ENCODE peak calls at places on chromosomes 4 and X, in five cellular contexts. G, U, D, W and N are unnamed samples.

GRCh38 chrX:82541822-82542221 is 966.3 kb upstream of the POU3F4 start:
- DNase-seq in D (no peak), G (no peak), U (no peak), W (no peak), N (no peak)

GRCh38 chrX:132364313-132364712 is 124.5 kb downstream of the MBNL3 start:
- DNase-seq in U (no peak), W (no peak), G (no peak), D (no peak), N (no peak)

GRCh38 chrX:10726647-10727046 is 106.3 kb upstream of the MID1 start:
- DNase-seq in G (no peak), U (no peak), D (no peak), W (peak), N (peak)

GRCh38 chrX:40468033-40468979 is 112.5 kb upstream of the ATP6AP2 start:
- DNase-seq in W (peak), D (peak), G (peak), U (peak), N (no peak)

GRCh38 chr4:129488427-129488826 is 392.5 kb downstream of the C4orf33 start:
- DNase-seq in G (no peak), W (no peak), U (no peak), D (no peak), N (no peak)

GRCh38 chrX:33045245-33045644 is 166.1 kb downstream of the DMD start:
- DNase-seq in U (no peak), D (no peak), G (no peak), W (no peak), N (no peak)

GRCh38 chr4:85430697-85431096 is 44.3 kb upstream of the ARHGAP24 start:
- DNase-seq in D (no peak), U (no peak), W (peak), G (no peak), N (no peak)

GRCh38 chr4:55549888-55550287 is 3.2 kb upstream of the CLOCK start:
- DNase-seq in D (peak), U (no peak), G (no peak), W (peak), N (no peak)

GRCh38 chr4:9938933-9939332 is 82.4 kb downstream of the SLC2A9 start:
- DNase-seq in D (no peak), U (no peak), W (no peak), G (no peak), N (no peak)

GRCh38 chr4:7275067-7275466 is 82.7 kb downstream of the SORCS2 start:
- DNase-seq in U (no peak), W (no peak), D (no peak), G (no peak), N (no peak)

GRCh38 chr4:169460081-169460480 is 152.3 kb downstream of the NEK1 start:
- DNase-seq in G (no peak), U (no peak), W (no peak), D (no peak), N (no peak)

GRCh38 chr4:85812776-85813175 is 337.8 kb downstream of the ARHGAP24 start:
- DNase-seq in U (no peak), D (peak), W (peak), G (no peak), N (peak)

GRCh38 chrX:46279925-46280313 is 265.3 kb downstream of the ZNF674 start:
- DNase-seq in G (no peak), W (peak), U (peak), D (no peak), N (no peak)

GRCh38 chrX:109843963-109844751 is 111.1 kb upstream of the ACSL4 start:
- DNase-seq in G (no peak), U (no peak), D (no peak), W (no peak), N (no peak)

GRCh38 chr4:161577604-161578301 is 586.0 kb downstream of the FSTL5 start:
- DNase-seq in G (no peak), D (peak), W (peak), U (no peak), N (no peak)

GRCh38 chrX:31796624-31797023 is 724.8 kb upstream of the FTHL17 start:
- DNase-seq in W (no peak), U (no peak), D (no peak), G (no peak), N (no peak)

GRCh38 chr4:2354127-2354526 is 64.3 kb downstream of the ZFYVE28 start:
- DNase-seq in W (no peak), D (no peak), G (peak), U (no peak), N (no peak)

GRCh38 chrX:145844886-145845285 is 27.3 kb downstream of the SLITRK2 start:
- DNase-seq in D (no peak), G (no peak), U (no peak), W (no peak), N (no peak)

GRCh38 chr4:27278615-27279014 is 418.0 kb downstream of the STIM2 start:
- DNase-seq in U (peak), G (no peak), W (peak), D (no peak), N (no peak)

GRCh38 chr4:149161247-149161646 is 654.4 kb downstream of the IQCM start:
- DNase-seq in G (no peak), U (no peak), D (peak), W (peak), N (no peak)

GRCh38 chrX:155070663-155070974 is 317 bp downstream of the CMC4 start:
- DNase-seq in D (no peak), U (no peak), G (no peak), W (no peak), N (no peak)

GRCh38 chrX:141278306-141278705 is 36.0 kb upstream of the SPANXC start:
- DNase-seq in G (no peak), W (peak), U (peak), D (no peak), N (no peak)

GRCh38 chr4:143336828-143337599 is at the start of gene GAB1:
- DNase-seq in D (peak), W (peak), G (peak), U (peak), N (no peak)

GRCh38 chr4:165726831-165727230 is 146.2 kb upstream of the TLL1 start:
- DNase-seq in D (no peak), G (no peak), W (peak), U (no peak), N (no peak)

GRCh38 chrX:71534773-71535544 is 2.1 kb downstream of the OGT start:
- DNase-seq in G (no peak), W (peak), U (no peak), D (no peak), N (no peak)

GRCh38 chrX:150363561-150364346 is 637 bp downstream of the MAMLD1 start:
- DNase-seq in D (no peak), U (peak), G (no peak), W (peak), N (no peak)

GRCh38 chr4:951594-952468 is 19.6 kb downstream of the TMEM175 start:
- DNase-seq in D (no peak), G (peak), U (no peak), W (no peak), N (no peak)

GRCh38 chrX:150664290-150664689 is 28.9 kb upstream of the MTMR1 start:
- DNase-seq in G (no peak), U (no peak), W (peak), D (no peak), N (peak)

GRCh38 chrX:65528705-65529340 is 5.8 kb downstream of the LAS1L start:
- DNase-seq in G (peak), U (peak), W (peak), D (no peak), N (no peak)

GRCh38 chr4:34417160-34417559 is 1827.2 kb downstream of the ARAP2 start:
- DNase-seq in D (no peak), W (peak), G (no peak), U (no peak), N (no peak)

GRCh38 chrX:151753313-151754041 is 18.9 kb downstream of the CNGA2 start:
- DNase-seq in U (peak), D (no peak), W (peak), G (peak), N (no peak)

GRCh38 chr4:17981063-17981462 is 40.5 kb downstream of the LCORL start:
- DNase-seq in D (no peak), U (no peak), G (no peak), W (no peak), N (no peak)

GRCh38 chrX:16658284-16658683 is 8.3 kb downstream of the S100G start:
- DNase-seq in U (no peak), W (peak), D (no peak), G (no peak), N (no peak)